ENCODE peak calls at places on chromosomes 5 and 9, in four cellular contexts. One of them, this sample, is unnamed. For H3K4me1, the result is how much of the 10 kb centered on the place peaks cover.

GRCh38 chr5:122421379-122422081 is 109.5 kb downstream of the SNCAIP start:
- DNase-seq in sigmoid colon: no peak
- DNase-seq in GM23248: no peak
- DNase-seq in CD4-positive, CD25-positive, alpha-beta regulatory T cell: no peak
- DNase-seq in this sample: no peak

GRCh38 chr5:154444559-154445421 is 1.0 kb upstream of the SAP30L start:
- DNase-seq in sigmoid colon: no peak
- DNase-seq in GM23248: peak
- DNase-seq in CD4-positive, CD25-positive, alpha-beta regulatory T cell: peak
- DNase-seq in this sample: peak

GRCh38 chr5:38187532-38187931 is 70.8 kb upstream of the EGFLAM start:
- DNase-seq in sigmoid colon: no peak
- DNase-seq in GM23248: no peak
- DNase-seq in CD4-positive, CD25-positive, alpha-beta regulatory T cell: no peak
- DNase-seq in this sample: no peak

GRCh38 chr5:98144710-98145109 is 628.8 kb upstream of the RGMB start:
- DNase-seq in sigmoid colon: no peak
- DNase-seq in GM23248: no peak
- DNase-seq in CD4-positive, CD25-positive, alpha-beta regulatory T cell: no peak
- DNase-seq in this sample: no peak

GRCh38 chr9:125966456-125966855 is 219.3 kb downstream of the PBX3 start:
- DNase-seq in sigmoid colon: no peak
- DNase-seq in GM23248: no peak
- DNase-seq in CD4-positive, CD25-positive, alpha-beta regulatory T cell: no peak
- DNase-seq in this sample: no peak

GRCh38 chr5:2169862-2170820 is 287.4 kb upstream of the IRX4 start:
- DNase-seq in sigmoid colon: no peak
- DNase-seq in GM23248: no peak
- DNase-seq in CD4-positive, CD25-positive, alpha-beta regulatory T cell: no peak
- DNase-seq in this sample: no peak

GRCh38 chr9:71910602-71911060 is 362 bp downstream of the ABHD17B start:
- DNase-seq in sigmoid colon: no peak
- DNase-seq in GM23248: peak
- DNase-seq in CD4-positive, CD25-positive, alpha-beta regulatory T cell: no peak
- DNase-seq in this sample: no peak

GRCh38 chr5:17004441-17005086 is 68.5 kb upstream of the MYO10 start:
- DNase-seq in sigmoid colon: no peak
- DNase-seq in GM23248: no peak
- DNase-seq in CD4-positive, CD25-positive, alpha-beta regulatory T cell: no peak
- DNase-seq in this sample: no peak

GRCh38 chr5:33755216-33755615 is 136.6 kb downstream of the ADAMTS12 start:
- DNase-seq in sigmoid colon: no peak
- DNase-seq in GM23248: no peak
- DNase-seq in CD4-positive, CD25-positive, alpha-beta regulatory T cell: no peak
- DNase-seq in this sample: no peak

GRCh38 chr9:125509476-125509875 is 197.5 kb downstream of the MAPKAP1 start:
- DNase-seq in sigmoid colon: no peak
- DNase-seq in GM23248: peak
- DNase-seq in CD4-positive, CD25-positive, alpha-beta regulatory T cell: no peak
- DNase-seq in this sample: no peak

GRCh38 chr9:76203373-76203772 is 190.9 kb downstream of the RFK start:
- DNase-seq in sigmoid colon: no peak
- DNase-seq in GM23248: peak
- DNase-seq in CD4-positive, CD25-positive, alpha-beta regulatory T cell: no peak
- DNase-seq in this sample: no peak

GRCh38 chr5:83026507-83026906 is 50.7 kb downstream of the TMEM167A start:
- DNase-seq in sigmoid colon: no peak
- DNase-seq in GM23248: no peak
- DNase-seq in CD4-positive, CD25-positive, alpha-beta regulatory T cell: no peak
- DNase-seq in this sample: no peak

GRCh38 chr9:83473488-83473971 is 64.7 kb downstream of the FRMD3 start:
- DNase-seq in sigmoid colon: no peak
- DNase-seq in GM23248: no peak
- DNase-seq in CD4-positive, CD25-positive, alpha-beta regulatory T cell: no peak
- DNase-seq in this sample: no peak

GRCh38 chr9:31394040-31394473 is 990.4 kb upstream of the ACO1 start:
- DNase-seq in sigmoid colon: no peak
- DNase-seq in GM23248: no peak
- DNase-seq in CD4-positive, CD25-positive, alpha-beta regulatory T cell: no peak
- DNase-seq in this sample: no peak

GRCh38 chr5:158606228-158606627 is 493.5 kb downstream of the EBF1 start:
- DNase-seq in sigmoid colon: no peak
- DNase-seq in GM23248: no peak
- DNase-seq in CD4-positive, CD25-positive, alpha-beta regulatory T cell: no peak
- DNase-seq in this sample: no peak

GRCh38 chr5:156893517-156893916 is 43.4 kb downstream of the PPP1R2B start:
- DNase-seq in sigmoid colon: no peak
- DNase-seq in GM23248: no peak
- DNase-seq in CD4-positive, CD25-positive, alpha-beta regulatory T cell: no peak
- DNase-seq in this sample: no peak

GRCh38 chr9:129567329-129567728 is 53.6 kb downstream of the C9orf50 start:
- DNase-seq in sigmoid colon: no peak
- DNase-seq in GM23248: peak
- DNase-seq in CD4-positive, CD25-positive, alpha-beta regulatory T cell: no peak
- DNase-seq in this sample: no peak

GRCh38 chr9:8717146-8717545 is 917.6 kb upstream of the DMAC1 start:
- DNase-seq in sigmoid colon: no peak
- DNase-seq in GM23248: no peak
- DNase-seq in CD4-positive, CD25-positive, alpha-beta regulatory T cell: no peak
- DNase-seq in this sample: no peak

GRCh38 chr9:8718121-8718725 is 918.6 kb upstream of the DMAC1 start:
- DNase-seq in sigmoid colon: no peak
- DNase-seq in GM23248: peak
- DNase-seq in CD4-positive, CD25-positive, alpha-beta regulatory T cell: no peak
- DNase-seq in this sample: no peak

GRCh38 chr9:8719833-8720486 is 920.4 kb upstream of the DMAC1 start:
- DNase-seq in sigmoid colon: no peak
- DNase-seq in GM23248: no peak
- DNase-seq in CD4-positive, CD25-positive, alpha-beta regulatory T cell: no peak
- DNase-seq in this sample: peak

GRCh38 chr9:8713149-8713856 is 913.7 kb upstream of the DMAC1 start:
- DNase-seq in sigmoid colon: no peak
- DNase-seq in GM23248: no peak
- DNase-seq in CD4-positive, CD25-positive, alpha-beta regulatory T cell: no peak
- DNase-seq in this sample: no peak

DNA sequence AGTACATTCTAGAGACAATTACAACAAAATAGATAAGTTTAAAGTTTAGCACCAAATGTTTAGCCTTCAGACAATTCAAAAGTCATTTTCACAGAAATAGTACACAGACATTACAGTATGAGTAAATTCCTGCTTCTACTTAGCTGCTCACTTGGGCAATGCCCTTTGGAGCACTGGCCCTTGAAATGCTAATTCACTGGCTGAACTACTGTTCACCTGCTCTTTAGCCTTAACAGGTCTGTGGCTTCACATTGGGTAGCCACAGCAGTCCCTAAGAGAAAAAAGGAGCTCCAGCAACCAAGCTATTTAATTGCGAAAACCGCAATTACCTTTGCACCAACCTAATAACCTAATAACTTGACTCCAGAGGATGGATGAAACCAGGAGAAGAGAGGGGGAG is 916.2 kb upstream of the DMAC1 start:
- DNase-seq in sigmoid colon: no peak
- DNase-seq in GM23248: no peak
- DNase-seq in CD4-positive, CD25-positive, alpha-beta regulatory T cell: no peak
- DNase-seq in this sample: no peak
- H3K4me1 ChIP-seq in sigmoid colon: under half
- H3K4me1 ChIP-seq in GM23248: under half
- H3K4me1 ChIP-seq in CD4-positive, CD25-positive, alpha-beta regulatory T cell: under half
- H3K4me1 ChIP-seq in this sample: under half

DNA sequence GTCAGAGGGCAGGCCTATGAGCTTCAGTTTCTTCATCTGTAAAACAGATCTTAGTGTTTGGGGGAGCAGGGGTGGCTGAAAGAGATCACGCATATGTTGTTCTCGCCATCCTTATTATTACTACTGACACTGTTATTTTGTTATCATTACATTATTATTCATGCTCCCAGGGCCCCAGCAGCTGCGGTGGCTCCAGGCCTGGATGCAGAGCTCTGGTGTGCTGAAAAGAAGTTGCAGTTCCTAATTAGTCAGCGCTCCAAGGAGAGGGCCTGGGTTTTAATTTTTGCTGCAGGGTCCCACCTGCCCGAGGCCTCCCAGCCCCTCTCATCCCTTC is 19.5 kb downstream of the CXXC5 start:
- DNase-seq in sigmoid colon: no peak
- DNase-seq in GM23248: peak
- DNase-seq in CD4-positive, CD25-positive, alpha-beta regulatory T cell: no peak
- DNase-seq in this sample: no peak
- H3K4me1 ChIP-seq in sigmoid colon: half or more
- H3K4me1 ChIP-seq in GM23248: under half
- H3K4me1 ChIP-seq in CD4-positive, CD25-positive, alpha-beta regulatory T cell: under half
- H3K4me1 ChIP-seq in this sample: half or more

DNA sequence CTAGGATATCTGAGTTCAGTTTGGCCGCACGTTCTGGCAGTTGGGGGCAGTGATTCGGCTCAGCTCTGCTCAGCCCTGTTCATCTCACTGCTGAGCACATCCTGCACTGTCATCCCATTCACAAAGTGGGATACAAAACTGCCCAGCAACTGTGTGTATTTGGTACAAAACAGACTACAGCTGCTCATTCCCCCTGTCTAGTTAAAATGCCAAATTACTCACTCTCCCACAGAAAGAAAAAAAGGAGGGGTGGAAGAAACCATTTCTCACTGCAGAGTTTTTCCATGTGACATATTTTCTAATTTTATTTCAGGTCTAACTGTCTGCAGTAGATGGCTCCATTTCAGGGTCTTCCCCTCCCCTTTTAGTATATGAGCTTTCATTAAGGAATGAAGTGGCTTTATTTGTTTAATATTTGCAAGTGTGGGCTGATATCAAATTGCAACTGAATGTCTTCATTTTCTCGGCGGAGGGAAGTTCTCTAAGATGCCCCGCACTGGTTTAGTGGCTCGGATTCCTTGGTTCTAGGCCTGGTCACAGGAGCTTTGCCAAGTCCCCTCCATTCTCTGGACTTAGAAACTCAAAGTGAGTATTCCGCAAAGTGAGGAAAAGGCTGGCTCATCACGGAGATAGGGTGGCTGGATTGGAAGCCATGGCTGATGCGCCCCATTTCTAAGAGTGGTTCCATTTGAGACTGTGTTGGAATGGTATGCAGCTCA is 14.7 kb downstream of the COL15A1 start:
- DNase-seq in sigmoid colon: no peak
- DNase-seq in GM23248: peak
- DNase-seq in CD4-positive, CD25-positive, alpha-beta regulatory T cell: no peak
- DNase-seq in this sample: no peak
- H3K4me1 ChIP-seq in sigmoid colon: half or more
- H3K4me1 ChIP-seq in GM23248: under half
- H3K4me1 ChIP-seq in CD4-positive, CD25-positive, alpha-beta regulatory T cell: under half
- H3K4me1 ChIP-seq in this sample: under half

DNA sequence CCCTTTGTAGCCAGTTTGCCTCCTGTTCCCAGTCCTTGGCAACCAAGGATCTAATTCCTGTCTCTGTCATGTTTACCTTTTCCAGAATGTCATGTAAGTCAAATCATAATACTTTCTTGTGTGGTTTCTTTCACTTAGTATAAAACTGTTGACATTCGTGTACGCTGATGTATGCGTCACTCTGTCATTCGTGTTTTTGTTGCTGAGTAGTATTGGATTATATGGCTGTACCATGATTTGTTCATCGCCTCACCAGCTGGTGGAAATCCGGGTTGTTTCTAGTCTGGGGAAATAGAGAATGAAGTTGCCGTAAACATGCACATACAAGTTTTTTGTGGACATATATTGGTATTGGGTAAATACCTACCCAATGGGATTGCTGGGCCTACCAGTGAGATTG is 97.4 kb downstream of the ANGPTL2 start:
- DNase-seq in sigmoid colon: no peak
- DNase-seq in GM23248: no peak
- DNase-seq in CD4-positive, CD25-positive, alpha-beta regulatory T cell: no peak
- DNase-seq in this sample: no peak
- H3K4me1 ChIP-seq in sigmoid colon: under half
- H3K4me1 ChIP-seq in GM23248: under half
- H3K4me1 ChIP-seq in CD4-positive, CD25-positive, alpha-beta regulatory T cell: under half
- H3K4me1 ChIP-seq in this sample: under half

DNA sequence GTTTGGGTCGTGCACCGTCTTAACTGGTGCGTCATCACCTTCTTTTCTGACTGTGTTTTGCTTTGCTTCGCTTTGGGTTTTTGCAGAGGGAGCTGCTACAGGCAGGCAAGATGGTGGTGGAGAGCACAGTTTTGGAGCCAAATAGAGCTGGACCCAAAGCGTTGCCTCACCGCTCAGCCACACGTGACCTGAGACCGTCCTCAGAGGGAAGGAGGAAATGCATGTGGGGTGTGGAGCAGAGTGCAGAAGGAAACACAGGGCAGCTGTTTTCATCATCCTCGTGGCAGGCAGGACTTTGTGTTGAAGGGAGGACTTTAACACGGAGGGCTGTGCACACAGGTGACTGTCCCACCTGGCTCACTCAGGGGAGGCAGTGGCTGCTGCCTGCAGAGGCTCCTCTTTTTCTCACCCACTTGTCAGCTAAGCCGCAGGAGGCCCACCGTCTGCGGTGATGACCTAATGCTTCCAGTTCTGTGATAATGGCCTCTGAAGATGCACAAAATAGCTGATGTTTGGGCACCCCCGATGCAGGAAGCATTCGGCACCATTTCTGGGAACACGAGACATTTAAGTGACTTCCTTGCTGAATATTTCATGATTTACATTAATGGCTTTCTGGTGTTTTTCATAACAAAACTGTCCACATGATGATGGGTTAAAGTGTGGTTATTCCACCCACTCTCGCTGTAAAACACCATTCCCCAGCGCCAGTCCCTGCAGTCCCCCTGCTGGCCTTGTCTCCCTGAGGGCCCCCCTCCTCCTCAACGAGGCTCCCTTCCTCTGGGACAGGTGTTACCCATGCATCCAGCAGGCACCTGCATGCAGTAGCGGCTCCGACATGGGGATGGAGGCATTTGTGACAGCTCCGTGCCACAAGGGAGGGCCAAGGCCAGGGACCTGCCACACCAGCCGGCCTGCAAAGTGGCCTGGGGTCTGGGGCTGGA is 12.4 kb upstream of the UBAC1 start:
- DNase-seq in sigmoid colon: no peak
- DNase-seq in GM23248: no peak
- DNase-seq in CD4-positive, CD25-positive, alpha-beta regulatory T cell: no peak
- DNase-seq in this sample: no peak
- H3K4me1 ChIP-seq in sigmoid colon: under half
- H3K4me1 ChIP-seq in GM23248: under half
- H3K4me1 ChIP-seq in CD4-positive, CD25-positive, alpha-beta regulatory T cell: under half
- H3K4me1 ChIP-seq in this sample: under half

GRCh38 chr5:24909210-24909609 is 264.4 kb upstream of the CDH10 start:
- DNase-seq in sigmoid colon: no peak
- DNase-seq in GM23248: no peak
- DNase-seq in CD4-positive, CD25-positive, alpha-beta regulatory T cell: no peak
- DNase-seq in this sample: no peak
- H3K4me1 ChIP-seq in sigmoid colon: under half
- H3K4me1 ChIP-seq in GM23248: under half
- H3K4me1 ChIP-seq in CD4-positive, CD25-positive, alpha-beta regulatory T cell: under half
- H3K4me1 ChIP-seq in this sample: under half

GRCh38 chr9:87505869-87506678 is 8.4 kb downstream of the DAPK1 start:
- DNase-seq in sigmoid colon: no peak
- DNase-seq in GM23248: no peak
- DNase-seq in CD4-positive, CD25-positive, alpha-beta regulatory T cell: no peak
- DNase-seq in this sample: no peak
- H3K4me1 ChIP-seq in sigmoid colon: half or more
- H3K4me1 ChIP-seq in GM23248: under half
- H3K4me1 ChIP-seq in CD4-positive, CD25-positive, alpha-beta regulatory T cell: under half
- H3K4me1 ChIP-seq in this sample: under half

GRCh38 chr5:14743601-14744295 is 79.2 kb downstream of the OTULIN start:
- DNase-seq in sigmoid colon: no peak
- DNase-seq in GM23248: peak
- DNase-seq in CD4-positive, CD25-positive, alpha-beta regulatory T cell: no peak
- DNase-seq in this sample: no peak
- H3K4me1 ChIP-seq in sigmoid colon: under half
- H3K4me1 ChIP-seq in GM23248: under half
- H3K4me1 ChIP-seq in CD4-positive, CD25-positive, alpha-beta regulatory T cell: under half
- H3K4me1 ChIP-seq in this sample: under half

This sample was measured in DND-41.